ENCODE peak calls at places on chromosomes 16 and 17, in five cellular contexts. I is K562, A is SK-N-SH, W is HEK293T, G is GM12878. X is an unnamed sample.

GRCh38 chr17:57948169-57948554 is 7.0 kb downstream of the CUEDC1 start:
- DNase-seq in I (no peak), A (no peak), W (no peak), G (no peak), X (no peak)

GRCh38 chr16:79042886-79043285 is 557.7 kb downstream of the MAF start:
- DNase-seq in I (no peak), A (no peak), W (no peak), G (no peak), X (no peak)

GRCh38 chr17:47821031-47821423 is 567 bp downstream of the OSBPL7 start:
- DNase-seq in I (no peak), A (no peak), W (no peak), G (no peak), X (no peak)

GRCh38 chr16:31458073-31458834 is 1.0 kb upstream of the ARMC5 start:
- DNase-seq in I (peak), A (peak), W (no peak), G (no peak), X (peak)

GRCh38 chr16:69520800-69521602 is 44.8 kb upstream of the NFAT5 start:
- DNase-seq in I (no peak), A (no peak), W (no peak), G (peak), X (peak)

GRCh38 chr17:44039829-44040635 is 25.3 kb upstream of the TMEM101 start:
- DNase-seq in I (no peak), A (no peak), W (no peak), G (no peak), X (no peak)

GRCh38 chr17:30278032-30278431 is 13.7 kb downstream of the BLMH start:
- DNase-seq in I (peak), A (peak), W (peak), G (no peak), X (peak)

GRCh38 chr17:13297198-13297597 is 279.4 kb upstream of the ELAC2 start:
- DNase-seq in I (no peak), A (no peak), W (no peak), G (no peak), X (peak)

GRCh38 chr17:57927048-57927723 is 28.0 kb downstream of the CUEDC1 start:
- DNase-seq in I (no peak), A (peak), W (no peak), G (no peak), X (no peak)

GRCh38 chr16:2845116-2845515 is 12.9 kb downstream of the PRSS22 start:
- DNase-seq in I (no peak), A (no peak), W (no peak), G (no peak), X (no peak)

GRCh38 chr17:4110152-4110551 is 32.7 kb downstream of the ZZEF1 start:
- DNase-seq in I (no peak), A (no peak), W (no peak), G (no peak), X (no peak)

GRCh38 chr17:77439382-77440013 is 298.7 kb downstream of the SEC14L1 start:
- DNase-seq in I (no peak), A (no peak), W (no peak), G (no peak), X (no peak)

GRCh38 chr16:765971-766819 is 5.7 kb downstream of the MSLN start:
- DNase-seq in I (no peak), A (no peak), W (no peak), G (no peak), X (no peak)

GRCh38 chr16:48087639-48088038 is 68.2 kb downstream of the ABCC12 start:
- DNase-seq in I (no peak), A (no peak), W (no peak), G (no peak), X (no peak)

GRCh38 chr17:43175213-43176118 is 4.5 kb downstream of the NBR1 start:
- DNase-seq in I (no peak), A (no peak), W (no peak), G (no peak), X (peak)

GRCh38 chr17:81995463-81996231 is 18.2 kb downstream of the ASPSCR1 start:
- DNase-seq in I (no peak), A (no peak), W (no peak), G (no peak), X (peak)

GRCh38 chr17:45308016-45308365 is 8.8 kb downstream of the MAP3K14 start:
- DNase-seq in I (no peak), A (no peak), W (no peak), G (no peak), X (no peak)

GRCh38 chr16:83968891-83969672 is 1.0 kb downstream of the NECAB2 start:
- DNase-seq in I (no peak), A (no peak), W (no peak), G (no peak), X (no peak)

GRCh38 chr16:3458278-3458851 is 14.9 kb downstream of the NAA60 start:
- DNase-seq in I (peak), A (no peak), W (no peak), G (no peak), X (no peak)

GRCh38 chr16:88865310-88865709 is 1.1 kb downstream of the PABPN1L start:
- DNase-seq in I (no peak), A (no peak), W (no peak), G (no peak), X (no peak)

GRCh38 chr17:77214328-77214727 is 73.6 kb downstream of the SEC14L1 start:
- DNase-seq in I (no peak), A (no peak), W (no peak), G (no peak), X (no peak)

GRCh38 chr17:31533546-31534155 is 142.2 kb downstream of the RAB11FIP4 start:
- DNase-seq in I (peak), A (peak), W (peak), G (no peak), X (no peak)

GRCh38 chr17:12789075-12789975 is at the start of gene ARHGAP44:
- DNase-seq in I (peak), A (peak), W (peak), G (no peak), X (peak)

GRCh38 chr17:74212913-74213791 is at the start of gene TTYH2:
- DNase-seq in I (peak), A (peak), W (peak), G (no peak), X (peak)

GRCh38 chr17:74210191-74211140 is 2.9 kb upstream of the TTYH2 start:
- DNase-seq in I (peak), A (peak), W (peak), G (no peak), X (peak)

GRCh38 chr17:74211929-74212261 is 1.5 kb upstream of the TTYH2 start:
- DNase-seq in I (peak), A (no peak), W (no peak), G (no peak), X (no peak)

GRCh38 chr17:74212262-74212912 is 984 bp upstream of the TTYH2 start:
- DNase-seq in I (peak), A (no peak), W (no peak), G (no peak), X (no peak)

GRCh38 chr17:74211141-74211928 is 2.0 kb upstream of the TTYH2 start:
- DNase-seq in I (peak), A (no peak), W (no peak), G (no peak), X (no peak)
- TF ChIP-seq FOXM1 in I (no peak), A (no peak), W (no peak), G (no peak), X (no peak)

GRCh38 chr17:7405413-7405881 is 1.6 kb upstream of the TMEM256 start:
- DNase-seq in I (no peak), A (peak), W (no peak), G (no peak), X (no peak)

GRCh38 chr17:7404737-7405412 is 978 bp upstream of the TMEM256 start:
- DNase-seq in I (no peak), A (peak), W (peak), G (no peak), X (no peak)

GRCh38 chr17:7405882-7406825 is 1.5 kb upstream of the NLGN2 start:
- DNase-seq in I (no peak), A (no peak), W (no peak), G (no peak), X (no peak)

GRCh38 chr17:7403902-7404736 is at the start of gene TMEM256:
- DNase-seq in I (peak), A (peak), W (peak), G (peak), X (peak)

DNA sequence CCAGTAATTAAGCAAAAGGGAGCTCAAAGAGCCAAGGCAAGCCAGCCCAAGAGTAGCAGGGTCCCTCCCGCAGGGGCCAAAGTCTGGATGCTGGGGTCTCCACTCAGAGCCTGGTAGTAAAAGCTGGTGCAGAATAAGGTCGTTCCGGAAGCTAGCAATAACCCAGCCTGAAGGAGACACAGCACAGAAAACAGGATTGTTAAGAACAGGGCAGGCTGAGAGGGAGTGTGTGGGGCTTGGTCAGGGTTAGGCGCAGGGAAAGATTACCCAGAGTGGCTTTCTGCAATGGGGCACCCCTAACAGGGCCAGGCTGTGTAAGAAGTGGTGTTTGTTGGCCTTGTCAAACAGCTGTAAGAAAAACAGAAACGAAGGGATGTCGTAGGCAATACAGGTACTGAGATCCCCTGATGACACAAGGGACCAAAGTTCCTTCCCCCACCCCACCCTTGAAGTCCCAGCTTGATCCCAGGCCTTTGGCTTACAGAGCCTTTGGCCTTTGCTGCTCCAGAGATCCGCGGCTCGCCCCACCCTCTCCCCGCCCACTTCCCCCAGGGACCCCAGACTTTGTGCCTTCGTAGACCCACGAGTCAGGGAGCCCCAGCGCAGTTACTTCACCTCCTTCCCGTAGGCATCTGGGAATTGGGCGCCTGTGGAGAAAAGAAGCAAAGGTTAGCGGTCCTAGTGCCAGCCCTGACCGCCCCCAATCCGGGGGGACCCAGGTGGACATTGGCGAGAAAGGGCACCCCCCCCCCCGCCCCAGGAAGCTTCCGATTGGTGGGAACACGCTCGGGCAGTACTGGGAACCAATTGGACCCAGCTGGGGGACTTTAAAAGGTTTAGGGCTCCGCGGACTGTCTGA is 625 bp downstream of the TMEM256 start:
- DNase-seq in I (peak), A (peak), W (peak), G (no peak), X (peak)
- TF ChIP-seq FOXM1 in I (no peak), A (no peak), W (no peak), G (no peak), X (no peak)

DNA sequence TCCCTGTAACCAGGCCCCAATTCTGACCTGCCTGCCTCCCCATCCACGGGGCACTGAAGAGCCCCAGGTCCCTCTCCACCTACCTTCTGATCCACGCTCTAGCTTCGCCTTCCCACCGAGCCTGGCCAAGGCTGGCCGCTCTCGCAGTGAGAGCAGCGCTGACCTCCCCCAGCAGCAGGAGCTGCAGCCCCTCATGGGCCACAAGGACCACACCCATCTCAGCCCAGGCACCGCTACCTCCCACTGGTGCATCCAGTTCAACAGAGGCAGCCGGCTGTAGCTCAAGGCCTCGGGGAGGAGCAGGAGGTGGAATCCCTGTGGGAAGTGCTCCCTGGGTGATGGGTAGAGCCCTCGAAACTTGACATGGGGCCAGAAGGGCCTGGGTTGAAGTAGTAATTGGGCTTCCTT is 8.4 kb upstream of the PLEKHG4 start:
- DNase-seq in I (no peak), A (no peak), W (no peak), G (no peak), X (no peak)
- TF ChIP-seq FOXM1 in I (no peak), A (no peak), W (no peak), G (no peak), X (no peak)

GRCh38 chr17:1873418-1873817 is 43.6 kb downstream of the RPA1 start:
- DNase-seq in I (no peak), A (no peak), W (no peak), G (no peak), X (no peak)
- TF ChIP-seq FOXM1 in I (no peak), A (no peak), W (no peak), G (no peak), X (no peak)

GRCh38 chr16:50273382-50273690 is 7.0 kb downstream of the ADCY7 start:
- DNase-seq in I (no peak), A (no peak), W (no peak), G (no peak), X (no peak)

GRCh38 chr16:50272687-50273381 is 6.5 kb downstream of the ADCY7 start:
- DNase-seq in I (no peak), A (no peak), W (no peak), G (no peak), X (no peak)

GRCh38 chr16:50274771-50275415 is 8.5 kb downstream of the ADCY7 start:
- DNase-seq in I (no peak), A (no peak), W (no peak), G (no peak), X (no peak)

GRCh38 chr16:50275428-50276127 is 9.2 kb downstream of the ADCY7 start:
- DNase-seq in I (no peak), A (no peak), W (no peak), G (no peak), X (no peak)

GRCh38 chr16:50273888-50274770 is 7.8 kb downstream of the ADCY7 start:
- DNase-seq in I (no peak), A (no peak), W (no peak), G (peak), X (no peak)
- TF ChIP-seq FOXM1 in I (no peak), A (no peak), W (no peak), G (no peak), X (no peak)

DNA sequence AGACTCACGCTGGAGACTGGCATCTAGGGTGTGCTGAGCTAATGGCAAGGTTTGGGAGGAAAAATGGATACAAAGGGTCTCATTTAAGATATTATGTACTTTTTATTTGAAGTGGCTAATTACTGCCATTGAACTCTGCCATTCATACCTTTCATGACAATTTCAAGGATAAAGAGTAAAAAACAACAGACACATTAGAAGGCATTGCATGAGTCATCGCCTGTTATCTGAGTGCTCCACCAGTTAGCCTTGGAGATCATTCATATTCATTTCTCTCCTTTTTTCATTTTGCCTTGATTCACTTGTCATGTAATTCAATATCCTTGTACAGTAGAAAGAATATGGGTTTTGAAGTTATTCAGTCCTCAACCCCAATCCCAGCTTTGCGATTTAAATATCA is 109.5 kb downstream of the CDH8 start:
- DNase-seq in I (no peak), A (no peak), W (no peak), G (no peak), X (peak)
- TF ChIP-seq FOXM1 in I (no peak), A (no peak), W (no peak), G (no peak), X (no peak)

DNA sequence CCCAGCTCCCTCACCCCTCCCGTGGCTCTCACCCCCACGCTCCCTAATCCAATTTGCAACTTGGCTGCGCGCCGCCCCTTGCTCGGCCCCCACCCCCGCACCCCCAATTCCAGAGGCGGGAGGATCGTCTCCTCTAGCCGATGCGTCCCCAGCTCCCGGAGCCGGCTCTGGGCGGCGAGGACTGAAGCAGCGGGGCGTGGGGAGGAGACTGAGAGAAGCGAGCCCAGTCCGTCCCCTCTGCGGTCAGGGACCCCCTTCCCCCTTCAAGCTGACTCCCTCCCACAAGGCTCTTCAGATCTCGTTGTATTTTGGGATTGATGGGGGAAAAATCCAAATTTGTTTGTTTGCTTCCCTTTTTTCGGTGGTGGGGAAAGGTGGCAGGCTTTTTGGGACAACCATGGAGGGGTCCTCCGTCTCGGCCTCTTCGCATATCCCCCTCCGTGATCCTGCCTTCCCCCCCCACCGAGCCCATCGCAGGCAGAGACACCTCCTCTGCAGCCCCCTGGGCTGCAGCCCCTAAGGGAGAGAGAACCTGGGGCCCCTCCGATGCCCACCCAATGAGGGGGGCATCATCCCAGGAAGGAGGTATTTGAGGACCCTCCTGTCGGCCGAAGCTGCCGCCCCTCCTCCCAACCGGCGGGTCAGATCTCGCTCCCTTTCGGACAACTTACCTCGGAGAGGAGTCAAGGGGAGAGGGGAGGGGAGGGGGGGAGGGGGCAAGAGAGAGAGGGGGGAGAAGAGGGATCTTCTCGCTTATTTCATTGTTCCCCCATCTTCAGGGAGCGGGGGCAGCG is 466 bp downstream of the NEUROD2 start:
- DNase-seq in I (no peak), A (no peak), W (no peak), G (no peak), X (no peak)
- TF ChIP-seq FOXM1 in I (no peak), A (no peak), W (no peak), G (no peak), X (no peak)

GRCh38 chr17:6420173-6420641 is 14.7 kb downstream of the AIPL1 start:
- DNase-seq in I (peak), A (no peak), W (peak), G (no peak), X (no peak)
- TF ChIP-seq FOXM1 in I (no peak), A (no peak), W (no peak), G (no peak), X (no peak)

DNA sequence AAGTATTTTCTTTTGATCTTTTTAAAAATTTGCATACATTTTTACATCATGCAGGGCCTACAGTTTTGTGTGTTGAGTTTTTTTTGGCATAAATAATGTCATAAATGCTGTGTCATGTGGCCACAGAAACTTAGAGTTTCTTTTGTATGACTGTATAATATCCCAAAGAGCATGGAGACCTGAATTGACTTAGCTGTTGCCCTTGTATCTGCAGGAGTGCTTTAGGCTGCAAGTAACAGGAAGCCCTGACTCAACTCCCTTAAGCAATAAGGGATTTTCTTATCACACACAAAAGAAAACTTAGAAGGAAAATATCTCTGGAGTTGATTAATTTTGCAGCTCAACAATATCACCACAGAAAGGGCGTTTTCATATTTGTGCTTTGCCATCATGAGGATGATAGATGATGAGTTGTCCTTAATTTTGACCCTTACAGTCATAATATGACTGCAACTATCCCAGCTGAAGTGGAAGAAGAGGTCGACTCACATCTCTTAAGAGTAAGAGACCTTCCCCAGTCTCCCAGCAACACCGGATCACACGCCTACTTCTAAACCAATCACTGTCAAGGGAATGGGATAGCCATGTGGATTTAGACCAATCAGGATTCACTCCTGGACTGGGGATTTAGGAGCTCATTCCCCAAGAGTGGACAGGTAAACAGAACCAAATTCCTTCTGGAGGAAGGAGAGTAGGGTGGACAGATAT is 138.9 kb downstream of the GSG1L start:
- DNase-seq in I (no peak), A (no peak), W (peak), G (no peak), X (no peak)
- TF ChIP-seq FOXM1 in I (no peak), A (no peak), W (no peak), G (no peak), X (no peak)

DNA sequence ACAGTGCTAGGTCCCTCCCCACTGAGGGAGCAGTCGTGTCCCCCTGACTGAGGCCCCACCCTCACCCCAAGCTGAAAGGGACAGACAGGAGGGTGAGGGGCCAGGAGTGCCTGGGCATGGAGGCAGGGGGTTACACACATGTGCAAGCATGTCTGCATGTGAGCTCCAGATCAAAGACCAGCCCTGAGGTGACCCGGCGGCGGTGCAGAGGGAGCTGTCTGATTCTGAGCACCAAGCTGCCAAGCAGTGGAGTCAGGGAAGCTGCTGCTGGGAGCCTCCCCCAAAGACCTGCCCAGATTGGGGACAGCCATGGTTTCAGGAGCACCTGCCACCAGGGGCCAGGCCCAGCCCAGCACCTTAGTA is 5.5 kb downstream of the DLX3 start:
- DNase-seq in I (no peak), A (peak), W (no peak), G (no peak), X (no peak)
- TF ChIP-seq FOXM1 in I (no peak), A (no peak), W (no peak), G (no peak), X (no peak)

X was measured in HepG2.